ENCODE peak calls at places on chromosomes 12 and 14, in four cellular contexts. One of them, this sample, is unnamed.

GRCh38 chr14:77303417-77304156 is 17.1 kb downstream of the POMT2 start:
- DNase-seq in HCT116: peak; percentile 54
- DNase-seq in spleen: no peak
- DNase-seq in adrenal gland: peak; percentile 79
- DNase-seq in this sample: peak; percentile 67

GRCh38 chr12:98509063-98509462 is 6.3 kb upstream of the TMPO start:
- DNase-seq in HCT116: no peak
- DNase-seq in spleen: no peak
- DNase-seq in adrenal gland: no peak
- DNase-seq in this sample: no peak

GRCh38 chr14:98835825-98836100 is 436.2 kb downstream of the BCL11B start:
- DNase-seq in HCT116: no peak
- DNase-seq in spleen: no peak
- DNase-seq in adrenal gland: no peak
- DNase-seq in this sample: no peak

GRCh38 chr14:43651185-43651787 is 855.8 kb downstream of the FSCB start:
- DNase-seq in adrenal gland: no peak
- DNase-seq in HCT116: no peak
- DNase-seq in spleen: no peak
- DNase-seq in this sample: no peak

GRCh38 chr12:29726321-29726692 is 57.4 kb downstream of the TMTC1 start:
- DNase-seq in spleen: no peak
- DNase-seq in HCT116: no peak
- DNase-seq in adrenal gland: no peak
- DNase-seq in this sample: no peak

GRCh38 chr12:2693204-2693860 is 101.4 kb upstream of the FKBP4 start:
- DNase-seq in adrenal gland: no peak
- DNase-seq in HCT116: peak; percentile 8
- DNase-seq in spleen: no peak
- DNase-seq in this sample: no peak

GRCh38 chr12:77190022-77190421 is 124.7 kb upstream of the E2F7 start:
- DNase-seq in HCT116: no peak
- DNase-seq in adrenal gland: no peak
- DNase-seq in spleen: no peak
- DNase-seq in this sample: no peak

GRCh38 chr12:86914716-86915115 is 658.5 kb upstream of the MGAT4C start:
- DNase-seq in HCT116: peak; percentile 39
- DNase-seq in adrenal gland: no peak
- DNase-seq in spleen: no peak
- DNase-seq in this sample: no peak

GRCh38 chr12:98814254-98814653 is 169.2 kb downstream of the APAF1 start:
- DNase-seq in adrenal gland: peak; percentile 37
- DNase-seq in HCT116: no peak
- DNase-seq in spleen: no peak
- DNase-seq in this sample: no peak

GRCh38 chr14:51792819-51793218 is 67.6 kb upstream of the GNG2 start:
- DNase-seq in adrenal gland: no peak
- DNase-seq in HCT116: no peak
- DNase-seq in spleen: no peak
- DNase-seq in this sample: no peak

GRCh38 chr12:59086124-59086523 is 165.8 kb upstream of the LRIG3 start:
- DNase-seq in HCT116: no peak
- DNase-seq in spleen: no peak
- DNase-seq in adrenal gland: no peak
- DNase-seq in this sample: no peak

GRCh38 chr14:78967111-78967809 is 797.1 kb downstream of the NRXN3 start:
- DNase-seq in adrenal gland: no peak
- DNase-seq in HCT116: no peak
- DNase-seq in spleen: no peak
- DNase-seq in this sample: no peak

GRCh38 chr12:1131811-1132224 is 140.8 kb downstream of the ERC1 start:
- DNase-seq in spleen: no peak
- DNase-seq in adrenal gland: no peak
- DNase-seq in HCT116: no peak
- DNase-seq in this sample: no peak

GRCh38 chr12:122874081-122874480 is 21.8 kb downstream of the VPS37B start:
- DNase-seq in spleen: peak; percentile 72
- DNase-seq in HCT116: no peak
- DNase-seq in adrenal gland: no peak
- DNase-seq in this sample: no peak

GRCh38 chr14:50363734-50364113 is 33.0 kb downstream of the CDKL1 start:
- DNase-seq in spleen: peak; percentile 76
- DNase-seq in adrenal gland: peak; percentile 38
- DNase-seq in HCT116: no peak
- DNase-seq in this sample: no peak

GRCh38 chr12:4261655-4262054 is 11.9 kb upstream of the CCND2 start:
- DNase-seq in HCT116: no peak
- DNase-seq in spleen: no peak
- DNase-seq in adrenal gland: no peak
- DNase-seq in this sample: no peak

GRCh38 chr12:64780531-64781373 is 21.5 kb upstream of the GNS start:
- DNase-seq in adrenal gland: peak; percentile 50
- DNase-seq in HCT116: no peak
- DNase-seq in spleen: peak; percentile 88
- DNase-seq in this sample: no peak

GRCh38 chr12:22286569-22286968 is 47.9 kb downstream of the ST8SIA1 start:
- DNase-seq in adrenal gland: no peak
- DNase-seq in HCT116: no peak
- DNase-seq in spleen: no peak
- DNase-seq in this sample: no peak

GRCh38 chr14:91383439-91383838 is 34.2 kb downstream of the CCDC88C start:
- DNase-seq in adrenal gland: no peak
- DNase-seq in HCT116: no peak
- DNase-seq in spleen: no peak
- DNase-seq in this sample: no peak

GRCh38 chr12:10027311-10028099 is 3.0 kb upstream of the CLEC9A start:
- DNase-seq in adrenal gland: peak; percentile 45
- DNase-seq in HCT116: no peak
- DNase-seq in spleen: no peak
- DNase-seq in this sample: peak; percentile 2

GRCh38 chr12:68020699-68021098 is 31.5 kb downstream of the IFNG-AS1 start:
- DNase-seq in spleen: no peak
- DNase-seq in HCT116: no peak
- DNase-seq in adrenal gland: no peak
- DNase-seq in this sample: no peak

GRCh38 chr14:66636240-66636639 is 128.3 kb downstream of the GPHN start:
- DNase-seq in HCT116: no peak
- DNase-seq in adrenal gland: no peak
- DNase-seq in spleen: no peak
- DNase-seq in this sample: no peak

GRCh38 chr12:75738486-75738885 is 227.1 kb upstream of the KRR1 start:
- DNase-seq in spleen: no peak
- DNase-seq in adrenal gland: no peak
- DNase-seq in HCT116: no peak
- DNase-seq in this sample: no peak

GRCh38 chr12:85065816-85066482 is 29.8 kb downstream of the LRRIQ1 start:
- DNase-seq in adrenal gland: no peak
- DNase-seq in HCT116: no peak
- DNase-seq in spleen: no peak
- DNase-seq in this sample: no peak

GRCh38 chr14:78412475-78412874 is 242.3 kb downstream of the NRXN3 start:
- DNase-seq in adrenal gland: no peak
- DNase-seq in spleen: no peak
- DNase-seq in HCT116: no peak
- DNase-seq in this sample: no peak

GRCh38 chr12:93098077-93098476 is 169.0 kb upstream of the EEA1 start:
- DNase-seq in HCT116: peak; percentile 63
- DNase-seq in spleen: peak; percentile 78
- DNase-seq in adrenal gland: peak; percentile 70
- DNase-seq in this sample: no peak

GRCh38 chr14:51657762-51658161 is 6.1 kb downstream of the FRMD6 start:
- DNase-seq in spleen: no peak
- DNase-seq in HCT116: no peak
- DNase-seq in adrenal gland: no peak
- DNase-seq in this sample: no peak

GRCh38 chr14:31000629-31001338 is 24.7 kb upstream of the AP4S1 start:
- DNase-seq in spleen: no peak
- DNase-seq in adrenal gland: no peak
- DNase-seq in HCT116: no peak
- DNase-seq in this sample: no peak

GRCh38 chr14:100594625-100594951 is 7.4 kb upstream of the BEGAIN start:
- DNase-seq in HCT116: no peak
- DNase-seq in adrenal gland: no peak
- DNase-seq in spleen: no peak
- DNase-seq in this sample: no peak

GRCh38 chr14:49641697-49642129 is 6.7 kb upstream of the DNAAF2 start:
- DNase-seq in spleen: no peak
- DNase-seq in HCT116: no peak
- DNase-seq in adrenal gland: no peak
- DNase-seq in this sample: no peak

GRCh38 chr12:26471560-26471959 is 276.2 kb downstream of the SSPN start:
- DNase-seq in HCT116: no peak
- DNase-seq in adrenal gland: no peak
- DNase-seq in spleen: no peak
- DNase-seq in this sample: no peak

DNA sequence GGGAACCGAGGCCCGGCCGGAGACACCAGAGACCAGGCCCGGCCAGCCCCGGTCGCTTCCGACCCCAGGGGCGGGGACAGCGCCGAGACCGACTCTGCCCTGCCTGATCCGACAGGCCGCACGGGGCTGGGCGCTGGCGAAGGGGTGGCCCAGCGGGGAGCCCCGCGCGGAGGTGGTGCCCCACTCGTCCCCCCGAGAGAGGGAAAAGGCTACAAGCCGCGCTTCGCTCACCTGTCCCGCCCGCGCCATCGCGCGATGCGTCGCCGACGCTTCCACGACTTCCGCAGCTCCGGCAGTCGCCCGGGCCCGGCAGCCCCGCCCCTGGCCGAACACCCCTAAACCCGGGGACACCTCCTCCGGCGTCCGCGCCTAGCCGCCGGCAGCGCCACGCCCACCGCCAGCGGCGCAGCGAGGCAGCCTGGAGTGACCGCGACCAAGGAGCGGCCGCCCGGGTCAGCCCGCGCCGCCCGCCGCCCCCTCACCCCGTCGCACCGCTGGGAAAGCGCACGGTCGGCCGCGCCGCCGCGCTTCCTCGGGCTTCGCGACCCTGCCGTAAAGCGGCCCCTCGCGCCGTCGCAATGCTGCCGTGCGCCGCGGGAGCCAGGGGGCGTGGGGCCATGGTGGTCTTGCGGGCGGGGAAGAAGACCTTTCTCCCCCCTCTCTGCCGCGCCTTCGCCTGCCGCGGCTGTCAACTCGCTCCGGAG is at the start of the genes BAG5 and COA8:
- DNase-seq in adrenal gland: peak; percentile 79
- DNase-seq in HCT116: peak; percentile 76
- DNase-seq in spleen: peak; percentile 98
- DNase-seq in this sample: peak; percentile 91
- TF ChIP-seq POLR2A in adrenal gland: peak; percentile 60
- TF ChIP-seq POLR2A in HCT116: peak; percentile 60
- TF ChIP-seq POLR2A in spleen: no peak
- TF ChIP-seq POLR2A in this sample: peak; percentile 55

GRCh38 chr14:94313991-94314655 is 9.0 kb downstream of the SERPINA6 start:
- DNase-seq in HCT116: no peak
- DNase-seq in spleen: no peak
- DNase-seq in adrenal gland: no peak
- DNase-seq in this sample: no peak

GRCh38 chr14:94320243-94320642 is 2.9 kb downstream of the SERPINA6 start:
- DNase-seq in adrenal gland: no peak
- DNase-seq in HCT116: no peak
- DNase-seq in spleen: no peak
- DNase-seq in this sample: no peak

GRCh38 chr14:94314890-94315289 is 8.2 kb downstream of the SERPINA6 start:
- DNase-seq in spleen: no peak
- DNase-seq in HCT116: no peak
- DNase-seq in adrenal gland: no peak
- DNase-seq in this sample: no peak

GRCh38 chr14:94316692-94317091 is 6.4 kb downstream of the SERPINA6 start:
- DNase-seq in spleen: no peak
- DNase-seq in adrenal gland: no peak
- DNase-seq in HCT116: no peak
- DNase-seq in this sample: no peak

GRCh38 chr14:94317259-94317658 is 5.9 kb downstream of the SERPINA6 start:
- DNase-seq in spleen: no peak
- DNase-seq in adrenal gland: no peak
- DNase-seq in HCT116: no peak
- DNase-seq in this sample: no peak
- TF ChIP-seq POLR2A in spleen: no peak
- TF ChIP-seq POLR2A in adrenal gland: no peak
- TF ChIP-seq POLR2A in HCT116: no peak
- TF ChIP-seq POLR2A in this sample: no peak

GRCh38 chr12:110348431-110349059 is 55.0 kb downstream of the ANAPC7 start:
- DNase-seq in spleen: no peak
- DNase-seq in adrenal gland: no peak
- DNase-seq in HCT116: no peak
- DNase-seq in this sample: no peak
- TF ChIP-seq POLR2A in spleen: no peak
- TF ChIP-seq POLR2A in adrenal gland: no peak
- TF ChIP-seq POLR2A in HCT116: no peak
- TF ChIP-seq POLR2A in this sample: no peak

GRCh38 chr12:104369708-104370107 is 66.2 kb downstream of the EID3 start:
- DNase-seq in HCT116: no peak
- DNase-seq in adrenal gland: no peak
- DNase-seq in spleen: no peak
- DNase-seq in this sample: no peak
- TF ChIP-seq POLR2A in HCT116: no peak
- TF ChIP-seq POLR2A in adrenal gland: no peak
- TF ChIP-seq POLR2A in spleen: no peak
- TF ChIP-seq POLR2A in this sample: no peak

GRCh38 chr12:13215056-13215455 is 18.5 kb downstream of the EMP1 start:
- DNase-seq in spleen: no peak
- DNase-seq in HCT116: no peak
- DNase-seq in adrenal gland: no peak
- DNase-seq in this sample: no peak

GRCh38 chr12:13220848-13221247 is 24.3 kb downstream of the EMP1 start:
- DNase-seq in adrenal gland: no peak
- DNase-seq in HCT116: no peak
- DNase-seq in spleen: no peak
- DNase-seq in this sample: no peak

GRCh38 chr12:13219320-13219719 is 22.8 kb downstream of the EMP1 start:
- DNase-seq in HCT116: no peak
- DNase-seq in adrenal gland: no peak
- DNase-seq in spleen: no peak
- DNase-seq in this sample: no peak

GRCh38 chr12:13222076-13222475 is 25.6 kb downstream of the EMP1 start:
- DNase-seq in HCT116: no peak
- DNase-seq in spleen: no peak
- DNase-seq in adrenal gland: no peak
- DNase-seq in this sample: no peak

DNA sequence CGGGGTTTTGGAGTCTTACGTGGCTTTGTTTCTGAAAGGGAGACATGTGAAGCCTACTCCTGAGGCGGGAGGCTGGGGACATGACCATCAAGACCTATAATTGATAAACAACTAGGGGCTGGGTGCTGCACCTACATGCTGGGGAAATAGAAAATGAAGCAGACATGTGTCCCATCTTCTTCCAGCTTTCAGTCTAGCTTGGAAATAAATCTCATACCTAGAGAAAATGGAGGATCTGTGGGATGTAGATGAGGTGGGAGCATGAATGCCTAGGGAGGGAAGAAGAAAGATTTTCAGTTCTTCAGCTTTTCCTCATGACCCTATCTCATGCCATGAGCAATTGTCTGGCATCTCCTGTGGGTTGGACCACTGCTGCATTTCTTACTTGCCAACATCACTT is 22.1 kb downstream of the EMP1 start:
- DNase-seq in adrenal gland: no peak
- DNase-seq in HCT116: no peak
- DNase-seq in spleen: no peak
- DNase-seq in this sample: no peak
- TF ChIP-seq POLR2A in adrenal gland: no peak
- TF ChIP-seq POLR2A in HCT116: no peak
- TF ChIP-seq POLR2A in spleen: no peak
- TF ChIP-seq POLR2A in this sample: no peak

This sample was measured in H54.